ENCODE peak calls at places on chromosome 3, in seven cellular contexts. U, H, W, V, F, N and M are unnamed samples.

GRCh38 chr3:42839616-42840015 is 30.4 kb downstream of the ACKR2 start:
- DNase-seq in U (no peak), H (no peak), W (no peak), V (peak; percentile 29), F (peak; percentile 56), N (peak; percentile 59), M (peak; percentile 71)

GRCh38 chr3:4751057-4752051 is 227.9 kb upstream of the BHLHE40 start:
- DNase-seq in U (no peak), H (no peak), W (peak; percentile 47), V (peak; percentile 65), F (peak; percentile 49), N (peak; percentile 46), M (no peak)

GRCh38 chr3:156726456-156726855 is 52.1 kb downstream of the TIPARP start:
- DNase-seq in U (no peak), H (no peak), W (no peak), V (no peak), F (no peak), N (no peak), M (no peak)

GRCh38 chr3:35737934-35738706 is 98.8 kb downstream of the ARPP21 start:
- DNase-seq in U (no peak), H (no peak), W (no peak), V (no peak), F (no peak), N (no peak), M (no peak)

GRCh38 chr3:184135149-184135910 is at the start of gene EIF2B5:
- DNase-seq in U (peak; percentile 93), H (peak; percentile 92), W (peak; percentile 88), V (peak; percentile 89), F (peak; percentile 92), N (peak; percentile 93), M (peak; percentile 94)

GRCh38 chr3:128584412-128585020 is 66.1 kb downstream of the RPN1 start:
- DNase-seq in U (peak; percentile 67), H (peak; percentile 75), W (peak; percentile 66), V (peak; percentile 41), F (no peak), N (peak; percentile 85), M (peak; percentile 71)

GRCh38 chr3:14507757-14508504 is 32.2 kb downstream of the GRIP2 start:
- DNase-seq in U (no peak), H (no peak), W (no peak), V (no peak), F (no peak), N (no peak), M (no peak)

GRCh38 chr3:89558711-89559110 is 451.3 kb downstream of the EPHA3 start:
- DNase-seq in U (no peak), H (no peak), W (no peak), V (no peak), F (no peak), N (no peak), M (no peak)

GRCh38 chr3:177168431-177168830 is 28.9 kb downstream of the TBL1XR1 start:
- DNase-seq in U (no peak), H (no peak), W (no peak), V (no peak), F (no peak), N (no peak), M (no peak)

GRCh38 chr3:50617911-50618481 is 1.0 kb downstream of the MAPKAPK3 start:
- DNase-seq in U (peak; percentile 73), H (no peak), W (no peak), V (no peak), F (no peak), N (no peak), M (no peak)

GRCh38 chr3:69364354-69364753 is 21.5 kb downstream of the FRMD4B start:
- DNase-seq in U (no peak), H (no peak), W (no peak), V (no peak), F (no peak), N (no peak), M (no peak)

GRCh38 chr3:42061711-42062408 is 29.3 kb upstream of the TRAK1 start:
- DNase-seq in U (peak; percentile 85), H (no peak), W (peak; percentile 74), V (peak; percentile 81), F (no peak), N (peak; percentile 62), M (peak; percentile 24)

GRCh38 chr3:49351521-49352011 is 6.6 kb downstream of the GPX1 start:
- DNase-seq in U (no peak), H (no peak), W (no peak), V (no peak), F (no peak), N (peak; percentile 31), M (no peak)

GRCh38 chr3:124498891-124499290 is 231.4 kb upstream of the UMPS start:
- DNase-seq in U (no peak), H (no peak), W (no peak), V (no peak), F (no peak), N (no peak), M (no peak)

GRCh38 chr3:186841637-186842036 is 873 bp upstream of the ADIPOQ start:
- DNase-seq in U (no peak), H (no peak), W (no peak), V (no peak), F (no peak), N (no peak), M (no peak)

DNA sequence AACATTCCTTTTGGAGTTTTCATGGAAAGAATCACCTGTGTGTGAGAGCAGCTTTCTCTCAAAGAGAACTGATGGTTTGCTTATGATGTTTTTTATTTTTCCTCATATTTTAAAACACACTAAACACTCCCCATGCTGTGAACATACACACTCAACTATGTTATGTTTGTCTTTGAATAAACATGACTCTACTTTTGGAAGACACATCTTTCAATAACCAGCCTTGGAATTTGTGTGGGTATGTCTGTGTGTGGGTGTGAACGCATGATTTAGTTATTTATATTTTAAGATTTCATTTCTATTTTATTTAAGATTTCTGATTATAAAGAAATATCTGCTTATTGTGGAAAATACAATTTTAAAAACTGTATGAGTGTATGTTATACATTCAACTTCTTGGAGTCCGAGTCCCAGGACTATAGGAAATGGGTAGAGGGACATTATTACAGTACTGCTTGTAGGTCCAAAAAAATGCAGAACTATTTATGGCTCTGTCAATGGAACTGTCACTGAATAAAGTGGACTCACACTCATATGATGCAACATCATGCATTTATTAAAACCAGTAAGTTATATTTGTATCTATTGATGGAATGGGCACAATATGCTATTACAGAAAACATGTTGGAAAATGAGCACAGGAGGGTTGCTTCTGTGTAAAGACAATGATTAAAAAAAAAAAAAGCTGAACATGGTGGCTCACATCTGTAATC is 43.5 kb downstream of the PDZRN3 start:
- DNase-seq in U (no peak), H (no peak), W (no peak), V (no peak), F (no peak), N (no peak), M (no peak)
- TF ChIP-seq CTCF in U (no peak), H (no peak), W (no peak), V (no peak), F (no peak), N (no peak), M (no peak)

DNA sequence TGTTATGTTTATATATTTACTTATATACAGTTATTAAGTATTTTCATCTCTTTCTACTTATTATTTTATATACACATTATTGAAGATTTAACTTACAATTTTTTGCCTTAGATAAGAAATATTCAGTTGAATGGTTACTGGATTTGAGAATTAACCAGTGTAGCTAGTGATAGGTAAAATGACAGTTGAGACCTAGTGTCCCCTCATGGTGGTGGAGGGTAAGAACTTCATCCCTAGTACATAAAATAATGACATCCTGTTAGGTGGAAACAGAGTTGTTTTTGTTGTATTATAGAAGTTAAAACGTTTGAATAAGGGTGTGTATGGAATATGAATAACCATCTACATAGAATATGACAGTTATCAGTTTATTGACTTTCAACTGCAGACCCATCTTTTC is 1152.4 kb upstream of the ALCAM start:
- DNase-seq in U (no peak), H (no peak), W (no peak), V (no peak), F (no peak), N (no peak), M (no peak)
- TF ChIP-seq CTCF in U (no peak), H (no peak), W (no peak), V (no peak), F (no peak), N (no peak), M (no peak)

GRCh38 chr3:62659660-62660059 is 215.6 kb downstream of the CADPS start:
- DNase-seq in U (no peak), H (no peak), W (no peak), V (no peak), F (no peak), N (no peak), M (no peak)
- TF ChIP-seq CTCF in U (no peak), H (no peak), W (no peak), V (no peak), F (no peak), N (no peak), M (peak; percentile 7)

GRCh38 chr3:46395210-46395661 is 11.6 kb downstream of the CCR5AS start:
- DNase-seq in U (no peak), H (no peak), W (no peak), V (no peak), F (no peak), N (no peak), M (no peak)
- TF ChIP-seq CTCF in U (no peak), H (no peak), W (no peak), V (no peak), F (peak; percentile 30), N (no peak), M (peak; percentile 3)

GRCh38 chr3:44079916-44080315 is 161.8 kb upstream of the TOPAZ1 start:
- DNase-seq in U (no peak), H (no peak), W (no peak), V (no peak), F (no peak), N (no peak), M (no peak)

GRCh38 chr3:44078863-44079262 is 162.8 kb upstream of the TOPAZ1 start:
- DNase-seq in U (no peak), H (no peak), W (no peak), V (no peak), F (no peak), N (no peak), M (no peak)

GRCh38 chr3:44076221-44076829 is 165.4 kb upstream of the TOPAZ1 start:
- DNase-seq in U (no peak), H (no peak), W (no peak), V (no peak), F (no peak), N (no peak), M (no peak)

GRCh38 chr3:44074181-44074580 is 167.5 kb upstream of the TOPAZ1 start:
- DNase-seq in U (no peak), H (no peak), W (no peak), V (no peak), F (no peak), N (no peak), M (no peak)

DNA sequence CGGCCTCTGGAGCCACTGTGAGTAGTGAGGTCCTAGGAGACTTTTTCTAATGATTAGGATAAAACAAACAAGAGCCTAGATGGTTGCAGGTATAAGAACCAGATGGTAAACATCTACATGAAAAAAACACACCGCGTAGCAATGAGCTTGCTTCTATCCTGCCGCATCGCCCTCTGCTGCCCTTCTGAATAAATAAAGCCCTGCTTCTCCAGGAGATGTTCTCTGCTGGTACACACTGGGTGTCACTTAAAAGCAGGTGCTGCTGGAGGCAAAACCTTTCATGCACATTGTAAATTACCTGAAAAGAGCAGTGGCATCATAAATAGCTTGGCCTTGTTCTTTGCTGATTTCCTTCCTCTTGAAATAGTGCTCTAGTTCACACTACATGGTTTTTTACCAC is 164.4 kb upstream of the TOPAZ1 start:
- DNase-seq in U (no peak), H (no peak), W (no peak), V (no peak), F (no peak), N (no peak), M (peak; percentile 18)
- TF ChIP-seq CTCF in U (peak; percentile 23), H (no peak), W (no peak), V (peak; percentile 5), F (peak; percentile 29), N (no peak), M (peak; percentile 4)

GRCh38 chr3:13420051-13420816 is at the start of gene NUP210:
- DNase-seq in U (peak; percentile 22), H (peak; percentile 48), W (no peak), V (no peak), F (peak; percentile 89), N (peak; percentile 59), M (peak; percentile 82)
- TF ChIP-seq CTCF in U (no peak), H (no peak), W (no peak), V (no peak), F (no peak), N (no peak), M (no peak)